ENCODE peak calls at places on chromosomes 11 and 22, in nine cellular contexts. One of them, this sample, is unnamed.

GRCh38 chr22:23278883-23279675 is 98.8 kb downstream of the BCR start:
- DNase-seq in fibroblast of pulmonary artery: peak
- DNase-seq in activated CD4-positive, alpha-beta T cell treated with anti-CD3 and anti-CD28 coated beads, Interleukin-2, amount 50 U/mL, for 48 hours: peak
- DNase-seq in endothelial cell: no peak
- DNase-seq in WTC11: no peak
- DNase-seq in immature natural killer cell: peak
- DNase-seq in heart right ventricle: peak
- DNase-seq in A172: no peak
- DNase-seq in stimulated activated CD4-positive, alpha-beta T cell treated with anti-CD3 and anti-CD28 coated beads, Interleukin-1b, Interleukin-23, amount 100 ng/mL, for 24 hours: no peak
- DNase-seq in this sample: peak

GRCh38 chr11:110430267-110431211 is 791 bp downstream of the FDX1 start:
- DNase-seq in WTC11: no peak
- DNase-seq in fibroblast of pulmonary artery: peak
- DNase-seq in stimulated activated CD4-positive, alpha-beta T cell treated with anti-CD3 and anti-CD28 coated beads, Interleukin-1b, Interleukin-23, amount 100 ng/mL, for 24 hours: peak
- DNase-seq in immature natural killer cell: peak
- DNase-seq in activated CD4-positive, alpha-beta T cell treated with anti-CD3 and anti-CD28 coated beads, Interleukin-2, amount 50 U/mL, for 48 hours: peak
- DNase-seq in A172: no peak
- DNase-seq in endothelial cell: no peak
- DNase-seq in heart right ventricle: peak
- DNase-seq in this sample: peak

GRCh38 chr11:103112364-103112763 is 3.1 kb downstream of the DYNC2H1 start:
- DNase-seq in endothelial cell: no peak
- DNase-seq in immature natural killer cell: no peak
- DNase-seq in stimulated activated CD4-positive, alpha-beta T cell treated with anti-CD3 and anti-CD28 coated beads, Interleukin-1b, Interleukin-23, amount 100 ng/mL, for 24 hours: no peak
- DNase-seq in activated CD4-positive, alpha-beta T cell treated with anti-CD3 and anti-CD28 coated beads, Interleukin-2, amount 50 U/mL, for 48 hours: no peak
- DNase-seq in heart right ventricle: no peak
- DNase-seq in A172: no peak
- DNase-seq in fibroblast of pulmonary artery: peak
- DNase-seq in WTC11: no peak
- DNase-seq in this sample: no peak

GRCh38 chr22:46635756-46636155 is 15.6 kb downstream of the GRAMD4 start:
- DNase-seq in endothelial cell: no peak
- DNase-seq in immature natural killer cell: no peak
- DNase-seq in WTC11: peak
- DNase-seq in activated CD4-positive, alpha-beta T cell treated with anti-CD3 and anti-CD28 coated beads, Interleukin-2, amount 50 U/mL, for 48 hours: no peak
- DNase-seq in stimulated activated CD4-positive, alpha-beta T cell treated with anti-CD3 and anti-CD28 coated beads, Interleukin-1b, Interleukin-23, amount 100 ng/mL, for 24 hours: no peak
- DNase-seq in fibroblast of pulmonary artery: no peak
- DNase-seq in A172: no peak
- DNase-seq in heart right ventricle: peak
- DNase-seq in this sample: no peak

GRCh38 chr11:131397666-131398065 is 27.3 kb downstream of the NTM start:
- DNase-seq in endothelial cell: no peak
- DNase-seq in immature natural killer cell: no peak
- DNase-seq in activated CD4-positive, alpha-beta T cell treated with anti-CD3 and anti-CD28 coated beads, Interleukin-2, amount 50 U/mL, for 48 hours: no peak
- DNase-seq in fibroblast of pulmonary artery: no peak
- DNase-seq in A172: no peak
- DNase-seq in heart right ventricle: no peak
- DNase-seq in WTC11: no peak
- DNase-seq in stimulated activated CD4-positive, alpha-beta T cell treated with anti-CD3 and anti-CD28 coated beads, Interleukin-1b, Interleukin-23, amount 100 ng/mL, for 24 hours: no peak
- DNase-seq in this sample: no peak

GRCh38 chr22:17988800-17989513 is 35.4 kb downstream of the MICAL3 start:
- DNase-seq in heart right ventricle: no peak
- DNase-seq in activated CD4-positive, alpha-beta T cell treated with anti-CD3 and anti-CD28 coated beads, Interleukin-2, amount 50 U/mL, for 48 hours: no peak
- DNase-seq in stimulated activated CD4-positive, alpha-beta T cell treated with anti-CD3 and anti-CD28 coated beads, Interleukin-1b, Interleukin-23, amount 100 ng/mL, for 24 hours: no peak
- DNase-seq in A172: no peak
- DNase-seq in fibroblast of pulmonary artery: no peak
- DNase-seq in immature natural killer cell: no peak
- DNase-seq in endothelial cell: no peak
- DNase-seq in WTC11: no peak
- DNase-seq in this sample: no peak

GRCh38 chr11:34192481-34193401 is 87.3 kb downstream of the NAT10 start:
- DNase-seq in fibroblast of pulmonary artery: peak
- DNase-seq in A172: peak
- DNase-seq in endothelial cell: no peak
- DNase-seq in WTC11: no peak
- DNase-seq in stimulated activated CD4-positive, alpha-beta T cell treated with anti-CD3 and anti-CD28 coated beads, Interleukin-1b, Interleukin-23, amount 100 ng/mL, for 24 hours: no peak
- DNase-seq in heart right ventricle: peak
- DNase-seq in immature natural killer cell: no peak
- DNase-seq in activated CD4-positive, alpha-beta T cell treated with anti-CD3 and anti-CD28 coated beads, Interleukin-2, amount 50 U/mL, for 48 hours: peak
- DNase-seq in this sample: peak

GRCh38 chr11:27886765-27887328 is 186.6 kb upstream of the BDNF start:
- DNase-seq in heart right ventricle: no peak
- DNase-seq in stimulated activated CD4-positive, alpha-beta T cell treated with anti-CD3 and anti-CD28 coated beads, Interleukin-1b, Interleukin-23, amount 100 ng/mL, for 24 hours: no peak
- DNase-seq in activated CD4-positive, alpha-beta T cell treated with anti-CD3 and anti-CD28 coated beads, Interleukin-2, amount 50 U/mL, for 48 hours: no peak
- DNase-seq in A172: peak
- DNase-seq in immature natural killer cell: no peak
- DNase-seq in endothelial cell: no peak
- DNase-seq in WTC11: no peak
- DNase-seq in fibroblast of pulmonary artery: no peak
- DNase-seq in this sample: no peak

GRCh38 chr11:76658651-76659650 is 11.6 kb downstream of the LRRC32 start:
- DNase-seq in WTC11: no peak
- DNase-seq in heart right ventricle: no peak
- DNase-seq in fibroblast of pulmonary artery: no peak
- DNase-seq in activated CD4-positive, alpha-beta T cell treated with anti-CD3 and anti-CD28 coated beads, Interleukin-2, amount 50 U/mL, for 48 hours: no peak
- DNase-seq in A172: no peak
- DNase-seq in endothelial cell: no peak
- DNase-seq in immature natural killer cell: no peak
- DNase-seq in stimulated activated CD4-positive, alpha-beta T cell treated with anti-CD3 and anti-CD28 coated beads, Interleukin-1b, Interleukin-23, amount 100 ng/mL, for 24 hours: no peak
- DNase-seq in this sample: no peak

This sample was measured in prostate gland.